ENCODE peak calls at places on chromosomes 5 and 9, in four cellular contexts. One of them, this sample, is unnamed.

GRCh38 chr9:118522093-118523028 is 818.2 kb downstream of the TLR4 start:
- DNase-seq in WTC11: peak
- DNase-seq in HepG2: peak
- DNase-seq in K562: peak
- DNase-seq in this sample: peak

GRCh38 chr5:35819656-35820055 is 37.0 kb upstream of the IL7R start:
- DNase-seq in WTC11: no peak
- DNase-seq in HepG2: no peak
- DNase-seq in K562: no peak
- DNase-seq in this sample: no peak

GRCh38 chr9:81626511-81626910 is 62.8 kb downstream of the TLE1 start:
- DNase-seq in WTC11: no peak
- DNase-seq in HepG2: peak
- DNase-seq in K562: no peak
- DNase-seq in this sample: no peak

GRCh38 chr9:89352451-89352850 is 34.2 kb downstream of the SECISBP2 start:
- DNase-seq in WTC11: no peak
- DNase-seq in HepG2: no peak
- DNase-seq in K562: no peak
- DNase-seq in this sample: no peak

GRCh38 chr5:132136906-132137305 is 63.3 kb downstream of the CSF2 start:
- DNase-seq in WTC11: no peak
- DNase-seq in HepG2: no peak
- DNase-seq in K562: no peak
- DNase-seq in this sample: no peak

GRCh38 chr5:75405296-75405695 is 68.3 kb downstream of the HMGCR start:
- DNase-seq in WTC11: no peak
- DNase-seq in HepG2: no peak
- DNase-seq in K562: no peak
- DNase-seq in this sample: no peak

GRCh38 chr5:135704616-135705015 is 125.8 kb upstream of the CXCL14 start:
- DNase-seq in WTC11: no peak
- DNase-seq in HepG2: no peak
- DNase-seq in K562: no peak
- DNase-seq in this sample: no peak

GRCh38 chr5:138662599-138662998 is 87.4 kb upstream of the HSPA9 start:
- DNase-seq in WTC11: no peak
- DNase-seq in HepG2: no peak
- DNase-seq in K562: no peak
- DNase-seq in this sample: no peak

GRCh38 chr5:4082966-4083564 is 487.4 kb downstream of the IRX1 start:
- DNase-seq in WTC11: no peak
- DNase-seq in HepG2: no peak
- DNase-seq in K562: no peak
- DNase-seq in this sample: no peak

GRCh38 chr5:41181691-41182564 is 31.4 kb downstream of the C6 start:
- DNase-seq in WTC11: no peak
- DNase-seq in HepG2: peak
- DNase-seq in K562: no peak
- DNase-seq in this sample: no peak

GRCh38 chr5:40716000-40716399 is 36.3 kb downstream of the PTGER4 start:
- DNase-seq in WTC11: no peak
- DNase-seq in HepG2: no peak
- DNase-seq in K562: no peak
- DNase-seq in this sample: no peak

GRCh38 chr5:73321757-73322452 is 126.7 kb downstream of the FOXD1 start:
- DNase-seq in WTC11: no peak
- DNase-seq in HepG2: no peak
- DNase-seq in K562: no peak
- DNase-seq in this sample: no peak

GRCh38 chr5:174571662-174572397 is 152.6 kb upstream of the MSX2 start:
- DNase-seq in WTC11: no peak
- DNase-seq in HepG2: peak
- DNase-seq in K562: no peak
- DNase-seq in this sample: peak

GRCh38 chr9:85553475-85553874 is 188.3 kb downstream of the AGTPBP1 start:
- DNase-seq in WTC11: no peak
- DNase-seq in HepG2: no peak
- DNase-seq in K562: no peak
- DNase-seq in this sample: no peak

GRCh38 chr5:75566710-75567309 is 44.4 kb upstream of the ANKDD1B start:
- DNase-seq in WTC11: no peak
- DNase-seq in HepG2: peak
- DNase-seq in K562: peak
- DNase-seq in this sample: peak

GRCh38 chr9:33297455-33297854 is 7.1 kb downstream of the NFX1 start:
- DNase-seq in WTC11: no peak
- DNase-seq in HepG2: no peak
- DNase-seq in K562: no peak
- DNase-seq in this sample: no peak

GRCh38 chr5:36701085-36701691 is 94.8 kb downstream of the SLC1A3 start:
- DNase-seq in WTC11: no peak
- DNase-seq in HepG2: no peak
- DNase-seq in K562: no peak
- DNase-seq in this sample: no peak

GRCh38 chr9:79020266-79020665 is 551.5 kb upstream of the TLE4 start:
- DNase-seq in WTC11: no peak
- DNase-seq in HepG2: no peak
- DNase-seq in K562: no peak
- DNase-seq in this sample: no peak

GRCh38 chr9:130117816-130118632 is 54.2 kb upstream of the NCS1 start:
- DNase-seq in WTC11: no peak
- DNase-seq in HepG2: no peak
- DNase-seq in K562: no peak
- DNase-seq in this sample: no peak
- TF ChIP-seq ELF4 in WTC11: no peak
- TF ChIP-seq ELF4 in HepG2: no peak
- TF ChIP-seq ELF4 in K562: no peak
- TF ChIP-seq ELF4 in this sample: no peak

GRCh38 chr9:87642330-87643110 is 83.4 kb upstream of the CTSL start:
- DNase-seq in WTC11: no peak
- DNase-seq in HepG2: no peak
- DNase-seq in K562: no peak
- DNase-seq in this sample: no peak

GRCh38 chr9:87639949-87640348 is 86.0 kb upstream of the CTSL start:
- DNase-seq in WTC11: no peak
- DNase-seq in HepG2: no peak
- DNase-seq in K562: no peak
- DNase-seq in this sample: no peak

GRCh38 chr9:87643111-87643650 is 82.7 kb upstream of the CTSL start:
- DNase-seq in WTC11: no peak
- DNase-seq in HepG2: no peak
- DNase-seq in K562: no peak
- DNase-seq in this sample: no peak

GRCh38 chr9:87641067-87641466 is 84.9 kb upstream of the CTSL start:
- DNase-seq in WTC11: no peak
- DNase-seq in HepG2: no peak
- DNase-seq in K562: no peak
- DNase-seq in this sample: no peak

GRCh38 chr9:87640385-87640795 is 85.5 kb upstream of the CTSL start:
- DNase-seq in WTC11: no peak
- DNase-seq in HepG2: no peak
- DNase-seq in K562: no peak
- DNase-seq in this sample: peak
- TF ChIP-seq ELF4 in WTC11: no peak
- TF ChIP-seq ELF4 in HepG2: no peak
- TF ChIP-seq ELF4 in K562: no peak
- TF ChIP-seq ELF4 in this sample: no peak

GRCh38 chr5:77011498-77011897 is 18.7 kb upstream of the AGGF1 start:
- DNase-seq in WTC11: no peak
- DNase-seq in HepG2: no peak
- DNase-seq in K562: no peak
- DNase-seq in this sample: no peak

GRCh38 chr5:77017668-77018067 is 12.5 kb upstream of the AGGF1 start:
- DNase-seq in WTC11: no peak
- DNase-seq in HepG2: no peak
- DNase-seq in K562: no peak
- DNase-seq in this sample: no peak

GRCh38 chr5:77012601-77013000 is 17.6 kb upstream of the AGGF1 start:
- DNase-seq in WTC11: no peak
- DNase-seq in HepG2: no peak
- DNase-seq in K562: no peak
- DNase-seq in this sample: no peak

GRCh38 chr5:77016962-77017361 is 13.2 kb upstream of the AGGF1 start:
- DNase-seq in WTC11: no peak
- DNase-seq in HepG2: no peak
- DNase-seq in K562: no peak
- DNase-seq in this sample: no peak

DNA sequence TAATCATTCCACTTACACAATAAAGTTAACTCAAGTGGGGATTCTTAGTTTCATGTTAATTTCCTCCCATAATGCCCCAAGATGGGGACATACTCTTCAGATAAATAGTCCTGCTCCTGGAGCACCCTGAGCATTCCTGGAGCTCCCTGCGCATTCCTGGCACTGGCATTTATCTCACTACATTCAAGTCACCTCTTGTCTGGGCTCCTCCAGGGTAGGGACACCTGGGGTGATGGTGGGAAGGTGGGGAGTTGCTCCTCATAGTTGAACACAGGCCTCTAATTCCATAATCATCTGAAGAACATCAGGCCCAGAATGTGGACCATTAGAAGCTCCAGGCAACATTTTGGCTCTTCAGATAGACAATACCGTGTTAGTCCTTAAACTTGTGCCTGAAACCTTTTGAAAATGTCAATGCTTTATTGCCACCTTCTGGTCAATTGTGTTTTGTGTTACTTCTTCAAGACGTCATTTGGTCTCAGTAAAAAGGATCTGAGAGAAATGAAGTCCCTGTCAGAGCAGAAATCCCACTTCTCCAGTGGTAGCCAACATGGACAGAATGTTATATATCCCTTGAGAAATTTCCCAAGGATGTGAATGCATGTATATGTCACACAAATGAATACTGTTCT is 14.2 kb upstream of the AGGF1 start:
- DNase-seq in WTC11: no peak
- DNase-seq in HepG2: peak
- DNase-seq in K562: no peak
- DNase-seq in this sample: peak
- TF ChIP-seq ELF4 in WTC11: no peak
- TF ChIP-seq ELF4 in HepG2: no peak
- TF ChIP-seq ELF4 in K562: no peak
- TF ChIP-seq ELF4 in this sample: no peak

DNA sequence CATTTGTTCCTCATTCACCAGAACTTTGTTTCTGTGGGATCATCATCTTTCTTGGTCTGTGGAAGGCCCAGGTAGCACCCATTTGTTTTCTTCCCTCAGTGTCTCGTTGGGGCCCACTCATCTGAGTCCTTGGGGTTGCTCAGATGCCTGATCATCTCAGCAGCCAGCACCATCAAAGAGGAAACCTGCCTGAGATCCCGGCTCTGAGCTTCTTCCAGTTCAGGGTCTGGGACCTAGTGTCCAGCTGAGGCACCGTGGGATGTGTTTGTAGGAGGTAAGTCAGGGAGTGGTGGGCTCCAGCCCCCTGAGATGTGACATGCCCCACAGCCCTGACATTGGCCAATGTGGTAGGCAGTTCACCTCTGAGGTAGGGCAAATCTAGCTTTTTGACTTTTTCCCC is 9.4 kb upstream of the CD180 start:
- DNase-seq in WTC11: no peak
- DNase-seq in HepG2: no peak
- DNase-seq in K562: no peak
- DNase-seq in this sample: no peak
- TF ChIP-seq ELF4 in WTC11: no peak
- TF ChIP-seq ELF4 in HepG2: no peak
- TF ChIP-seq ELF4 in K562: no peak
- TF ChIP-seq ELF4 in this sample: no peak

DNA sequence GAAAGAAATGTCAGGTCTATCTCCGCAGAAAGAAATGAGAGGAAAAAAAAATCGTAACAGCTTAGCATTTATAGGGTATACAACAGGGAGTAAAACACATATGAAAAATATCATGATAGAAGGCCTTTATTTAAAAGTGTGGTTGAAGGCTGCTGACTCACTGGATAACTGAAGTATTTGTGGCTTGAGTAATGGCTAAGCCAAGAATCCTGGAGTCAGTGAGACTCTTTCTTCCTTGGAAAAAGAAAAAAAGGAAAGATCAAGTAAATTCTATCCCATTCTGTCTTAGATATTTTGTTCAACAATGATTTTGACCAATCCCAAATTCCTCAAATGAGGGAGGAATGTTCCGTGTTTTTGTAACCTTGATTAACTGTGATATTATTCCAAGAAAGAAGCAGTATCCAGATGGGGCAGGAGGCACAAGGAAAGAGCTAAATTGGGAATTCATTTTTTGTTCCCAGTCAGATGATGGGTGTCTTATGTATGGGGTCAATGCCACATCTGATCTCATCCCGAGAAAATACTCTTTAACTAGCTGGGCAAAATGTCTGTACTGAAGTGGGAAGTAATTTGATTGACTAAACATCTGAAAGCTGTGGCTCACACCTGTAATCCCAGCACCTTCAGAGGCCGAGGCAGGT is 64.3 kb upstream of the MYO10 start:
- DNase-seq in WTC11: no peak
- DNase-seq in HepG2: no peak
- DNase-seq in K562: no peak
- DNase-seq in this sample: no peak
- TF ChIP-seq ELF4 in WTC11: no peak
- TF ChIP-seq ELF4 in HepG2: no peak
- TF ChIP-seq ELF4 in K562: no peak
- TF ChIP-seq ELF4 in this sample: no peak

GRCh38 chr9:82940386-82940785 is 122.6 kb downstream of the RASEF start:
- DNase-seq in WTC11: no peak
- DNase-seq in HepG2: no peak
- DNase-seq in K562: no peak
- DNase-seq in this sample: no peak

GRCh38 chr9:82934949-82935348 is 128.0 kb downstream of the RASEF start:
- DNase-seq in WTC11: no peak
- DNase-seq in HepG2: peak
- DNase-seq in K562: no peak
- DNase-seq in this sample: peak

GRCh38 chr9:82939451-82939850 is 123.5 kb downstream of the RASEF start:
- DNase-seq in WTC11: no peak
- DNase-seq in HepG2: no peak
- DNase-seq in K562: no peak
- DNase-seq in this sample: no peak

GRCh38 chr9:82938426-82938825 is 124.5 kb downstream of the RASEF start:
- DNase-seq in WTC11: no peak
- DNase-seq in HepG2: no peak
- DNase-seq in K562: no peak
- DNase-seq in this sample: no peak
- TF ChIP-seq ELF4 in WTC11: no peak
- TF ChIP-seq ELF4 in HepG2: no peak
- TF ChIP-seq ELF4 in K562: no peak
- TF ChIP-seq ELF4 in this sample: no peak

DNA sequence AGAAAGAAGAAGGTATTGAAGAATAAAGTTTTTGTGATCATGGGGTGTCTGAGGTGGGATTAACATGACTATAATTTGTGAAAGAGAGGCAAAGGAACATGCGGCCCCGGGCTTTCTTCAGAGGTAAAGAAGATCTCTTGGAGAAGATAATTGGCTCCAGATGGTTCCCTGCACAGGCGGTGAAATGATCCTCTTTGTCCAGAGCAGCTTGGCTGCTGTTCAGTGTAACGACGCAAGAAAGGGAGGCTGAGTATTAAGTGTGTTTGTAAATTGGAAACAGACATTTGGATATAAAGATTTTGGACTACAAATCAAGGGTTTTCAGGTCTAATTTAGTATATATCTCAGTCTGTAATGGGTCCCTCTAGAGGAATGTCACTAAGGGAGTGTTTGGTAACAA is 4.3 kb downstream of the EQTN start:
- DNase-seq in WTC11: no peak
- DNase-seq in HepG2: no peak
- DNase-seq in K562: no peak
- DNase-seq in this sample: no peak
- TF ChIP-seq ELF4 in WTC11: no peak
- TF ChIP-seq ELF4 in HepG2: no peak
- TF ChIP-seq ELF4 in K562: no peak
- TF ChIP-seq ELF4 in this sample: no peak